ENCODE peak calls at places on chromosomes 5 and 9, in four cellular contexts. F, P, X and M are unnamed samples.

GRCh38 chr5:35438786-35439185 is 178.9 kb upstream of the SPEF2 start:
- DNase-seq in F (no peak), P (no peak), X (no peak), M (no peak)

GRCh38 chr9:14710804-14711203 is 11.7 kb downstream of the CER1 start:
- DNase-seq in P (no peak), F (no peak), X (no peak), M (no peak)

GRCh38 chr5:80964491-80964890 is 4.3 kb downstream of the RASGRF2 start:
- DNase-seq in X (no peak), F (no peak), P (no peak), M (no peak)

GRCh38 chr5:68216737-68217231 is 1.2 kb downstream of the PIK3R1 start:
- DNase-seq in X (peak), F (peak), P (peak), M (no peak)

GRCh38 chr5:65017636-65018035 is 248.9 kb downstream of the CWC27 start:
- DNase-seq in F (no peak), X (no peak), P (no peak), M (no peak)

GRCh38 chr9:87445646-87446045 is 52.0 kb upstream of the DAPK1 start:
- DNase-seq in X (peak), P (no peak), F (peak), M (no peak)

GRCh38 chr5:91052977-91053732 is 330.0 kb downstream of the ARRDC3 start:
- DNase-seq in F (no peak), P (no peak), X (no peak), M (no peak)

GRCh38 chr5:82421119-82421518 is 143.0 kb upstream of the RPS23 start:
- DNase-seq in F (no peak), P (no peak), X (peak), M (no peak)

GRCh38 chr9:130732131-130732530 is 38.6 kb downstream of the EXOSC2 start:
- DNase-seq in X (no peak), P (no peak), F (no peak), M (no peak)

GRCh38 chr9:88418715-88419540 is 30.7 kb downstream of the SPIN1 start:
- DNase-seq in P (peak), F (no peak), X (no peak), M (no peak)

GRCh38 chr5:43661102-43661501 is 58.1 kb downstream of the NNT start:
- DNase-seq in X (no peak), P (no peak), F (peak), M (no peak)